ENCODE peak calls at places on chromosomes 11 and 22, in four cellular contexts. One of them, this sample, is unnamed.

GRCh38 chr22:38953577-38954413 is 3.6 kb upstream of the APOBEC3A start:
- DNase-seq in astrocyte of the spinal cord: no peak
- DNase-seq in esophagus squamous epithelium: no peak
- DNase-seq in neural crest cell: no peak
- DNase-seq in this sample: peak; percentile 90

GRCh38 chr11:8083871-8084281 is 2.9 kb downstream of the TUB start:
- DNase-seq in neural crest cell: no peak
- DNase-seq in esophagus squamous epithelium: no peak
- DNase-seq in astrocyte of the spinal cord: no peak
- DNase-seq in this sample: no peak

GRCh38 chr22:40116496-40117200 is 61.1 kb upstream of the TNRC6B start:
- DNase-seq in astrocyte of the spinal cord: no peak
- DNase-seq in neural crest cell: no peak
- DNase-seq in esophagus squamous epithelium: no peak
- DNase-seq in this sample: no peak

GRCh38 chr11:78020248-78020647 is 2.8 kb downstream of the KCTD14 start:
- DNase-seq in astrocyte of the spinal cord: no peak
- DNase-seq in neural crest cell: no peak
- DNase-seq in esophagus squamous epithelium: no peak
- DNase-seq in this sample: no peak

GRCh38 chr22:37012956-37013355 is 6.3 kb downstream of the TST start:
- DNase-seq in astrocyte of the spinal cord: no peak
- DNase-seq in esophagus squamous epithelium: no peak
- DNase-seq in neural crest cell: no peak
- DNase-seq in this sample: no peak

GRCh38 chr11:11215944-11216343 is 137.1 kb downstream of the CSNK2A3 start:
- DNase-seq in astrocyte of the spinal cord: no peak
- DNase-seq in neural crest cell: no peak
- DNase-seq in esophagus squamous epithelium: no peak
- DNase-seq in this sample: no peak

GRCh38 chr22:47173535-47174021 is 411.1 kb downstream of the TBC1D22A start:
- DNase-seq in neural crest cell: no peak
- DNase-seq in astrocyte of the spinal cord: no peak
- DNase-seq in esophagus squamous epithelium: no peak
- DNase-seq in this sample: no peak

GRCh38 chr22:37370306-37370979 is 56.8 kb downstream of the ELFN2 start:
- DNase-seq in astrocyte of the spinal cord: no peak
- DNase-seq in esophagus squamous epithelium: no peak
- DNase-seq in neural crest cell: no peak
- DNase-seq in this sample: no peak

GRCh38 chr11:66315498-66315885 is 1.4 kb downstream of the CD248 start:
- DNase-seq in esophagus squamous epithelium: no peak
- DNase-seq in neural crest cell: no peak
- DNase-seq in astrocyte of the spinal cord: no peak
- DNase-seq in this sample: no peak

GRCh38 chr11:1966531-1966930 is 19.4 kb downstream of the MRPL23 start:
- DNase-seq in neural crest cell: no peak
- DNase-seq in astrocyte of the spinal cord: no peak
- DNase-seq in esophagus squamous epithelium: no peak
- DNase-seq in this sample: no peak

GRCh38 chr11:66607126-66607834 is 9.2 kb upstream of the RBM14 start:
- DNase-seq in neural crest cell: no peak
- DNase-seq in astrocyte of the spinal cord: peak; percentile 89
- DNase-seq in esophagus squamous epithelium: no peak
- DNase-seq in this sample: peak; percentile 56

GRCh38 chr22:49515486-49515885 is 312.2 kb downstream of the BRD1 start:
- DNase-seq in neural crest cell: no peak
- DNase-seq in astrocyte of the spinal cord: no peak
- DNase-seq in esophagus squamous epithelium: no peak
- DNase-seq in this sample: no peak

GRCh38 chr11:122069946-122070345 is 46.1 kb downstream of the BLID start:
- DNase-seq in astrocyte of the spinal cord: peak; percentile 91
- DNase-seq in neural crest cell: peak; percentile 64
- DNase-seq in esophagus squamous epithelium: no peak
- DNase-seq in this sample: peak; percentile 56

GRCh38 chr11:125072210-125072960 is 9.3 kb downstream of the SLC37A2 start:
- DNase-seq in esophagus squamous epithelium: no peak
- DNase-seq in neural crest cell: no peak
- DNase-seq in astrocyte of the spinal cord: no peak
- DNase-seq in this sample: no peak

GRCh38 chr22:39098026-39098425 is 982 bp downstream of the APOBEC3H start:
- DNase-seq in esophagus squamous epithelium: no peak
- DNase-seq in neural crest cell: no peak
- DNase-seq in astrocyte of the spinal cord: no peak
- DNase-seq in this sample: no peak

GRCh38 chr11:73551697-73552096 is 46.2 kb downstream of the FAM168A start:
- DNase-seq in neural crest cell: no peak
- DNase-seq in astrocyte of the spinal cord: no peak
- DNase-seq in esophagus squamous epithelium: no peak
- DNase-seq in this sample: no peak

GRCh38 chr22:30602049-30602448 is 4.9 kb upstream of the TCN2 start:
- DNase-seq in esophagus squamous epithelium: no peak
- DNase-seq in neural crest cell: no peak
- DNase-seq in astrocyte of the spinal cord: peak; percentile 19
- DNase-seq in this sample: peak; percentile 54

GRCh38 chr11:94567181-94567670 is at the start of gene PIWIL4:
- DNase-seq in astrocyte of the spinal cord: no peak
- DNase-seq in esophagus squamous epithelium: no peak
- DNase-seq in neural crest cell: no peak
- DNase-seq in this sample: no peak

GRCh38 chr11:65355776-65356393 is 1.3 kb downstream of the TIGD3 start:
- DNase-seq in astrocyte of the spinal cord: peak; percentile 36
- DNase-seq in neural crest cell: no peak
- DNase-seq in esophagus squamous epithelium: no peak
- DNase-seq in this sample: peak; percentile 63

GRCh38 chr11:12140186-12140938 is 30.0 kb downstream of the MICAL2 start:
- DNase-seq in neural crest cell: no peak
- DNase-seq in astrocyte of the spinal cord: no peak
- DNase-seq in esophagus squamous epithelium: no peak
- DNase-seq in this sample: no peak

GRCh38 chr22:43066844-43067385 is 22.3 kb downstream of the TTLL1 start:
- DNase-seq in esophagus squamous epithelium: no peak
- DNase-seq in neural crest cell: no peak
- DNase-seq in astrocyte of the spinal cord: peak; percentile 71
- DNase-seq in this sample: peak; percentile 73

GRCh38 chr11:60363542-60364525 is 14.5 kb upstream of the MS4A7 start:
- DNase-seq in esophagus squamous epithelium: no peak
- DNase-seq in neural crest cell: peak; percentile 69
- DNase-seq in astrocyte of the spinal cord: peak; percentile 24
- DNase-seq in this sample: peak; percentile 59

GRCh38 chr11:128036556-128037093 is 550.7 kb downstream of the ETS1 start:
- DNase-seq in esophagus squamous epithelium: no peak
- DNase-seq in neural crest cell: no peak
- DNase-seq in astrocyte of the spinal cord: no peak
- DNase-seq in this sample: no peak

GRCh38 chr22:44369241-44369652 is 56.5 kb upstream of the SHISAL1 start:
- DNase-seq in neural crest cell: no peak
- DNase-seq in astrocyte of the spinal cord: no peak
- DNase-seq in esophagus squamous epithelium: no peak
- DNase-seq in this sample: no peak

GRCh38 chr11:68798221-68798813 is 43.4 kb downstream of the CPT1A start:
- DNase-seq in astrocyte of the spinal cord: no peak
- DNase-seq in neural crest cell: peak; percentile 74
- DNase-seq in esophagus squamous epithelium: no peak
- DNase-seq in this sample: peak; percentile 14

GRCh38 chr11:105923814-105924213 is 98.2 kb downstream of the MSANTD4 start:
- DNase-seq in esophagus squamous epithelium: no peak
- DNase-seq in astrocyte of the spinal cord: peak; percentile 74
- DNase-seq in neural crest cell: no peak
- DNase-seq in this sample: peak; percentile 9

GRCh38 chr22:27597703-27598444 is 203.7 kb downstream of the MN1 start:
- DNase-seq in esophagus squamous epithelium: no peak
- DNase-seq in neural crest cell: no peak
- DNase-seq in astrocyte of the spinal cord: no peak
- DNase-seq in this sample: peak; percentile 41
- TF ChIP-seq CTCF in esophagus squamous epithelium: no peak
- TF ChIP-seq CTCF in neural crest cell: no peak
- TF ChIP-seq CTCF in astrocyte of the spinal cord: no peak
- TF ChIP-seq CTCF in this sample: no peak

DNA sequence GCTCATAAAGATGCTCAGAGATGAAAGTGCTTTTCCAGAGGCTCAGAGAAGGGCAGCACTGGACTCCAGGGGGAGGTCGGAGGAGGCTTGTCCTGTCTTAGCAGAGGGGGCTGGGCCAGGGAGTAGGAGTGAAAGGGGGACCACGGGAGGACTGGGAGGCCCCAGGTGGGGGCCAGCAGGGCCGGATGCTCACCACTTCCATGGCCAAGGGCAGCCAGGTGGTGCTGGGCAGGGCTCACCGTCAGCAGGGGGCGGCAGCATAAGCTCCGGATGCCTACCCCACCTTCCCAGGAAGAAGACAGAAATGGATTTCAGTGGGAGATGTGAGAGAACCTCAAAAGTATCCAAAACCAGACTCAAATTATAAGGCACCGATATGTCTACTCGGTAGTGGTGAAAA is 11.0 kb downstream of the RAB36 start:
- DNase-seq in esophagus squamous epithelium: no peak
- DNase-seq in astrocyte of the spinal cord: no peak
- DNase-seq in neural crest cell: no peak
- DNase-seq in this sample: no peak
- TF ChIP-seq CTCF in esophagus squamous epithelium: no peak
- TF ChIP-seq CTCF in astrocyte of the spinal cord: no peak
- TF ChIP-seq CTCF in neural crest cell: no peak
- TF ChIP-seq CTCF in this sample: no peak

GRCh38 chr22:19523240-19524169 is 705 bp downstream of the CLDN5 start:
- DNase-seq in esophagus squamous epithelium: no peak
- DNase-seq in astrocyte of the spinal cord: peak; percentile 28
- DNase-seq in neural crest cell: no peak
- DNase-seq in this sample: peak; percentile 49
- TF ChIP-seq CTCF in esophagus squamous epithelium: no peak
- TF ChIP-seq CTCF in astrocyte of the spinal cord: no peak
- TF ChIP-seq CTCF in neural crest cell: peak; percentile 24
- TF ChIP-seq CTCF in this sample: no peak

GRCh38 chr11:91374794-91375193 is 849.8 kb upstream of the FAT3 start:
- DNase-seq in neural crest cell: no peak
- DNase-seq in esophagus squamous epithelium: no peak
- DNase-seq in astrocyte of the spinal cord: no peak
- DNase-seq in this sample: no peak

GRCh38 chr11:91373497-91373896 is 851.1 kb upstream of the FAT3 start:
- DNase-seq in esophagus squamous epithelium: no peak
- DNase-seq in astrocyte of the spinal cord: no peak
- DNase-seq in neural crest cell: no peak
- DNase-seq in this sample: no peak
- TF ChIP-seq CTCF in esophagus squamous epithelium: no peak
- TF ChIP-seq CTCF in astrocyte of the spinal cord: no peak
- TF ChIP-seq CTCF in neural crest cell: no peak
- TF ChIP-seq CTCF in this sample: no peak

This sample was measured in epithelial cell of esophagus.